ENCODE peak calls at places on chromosomes 13 and 19, in nine cellular contexts. One of them, this sample, is unnamed.

GRCh38 chr19:35224681-35225604 is 3.6 kb downstream of the FAM187B start:
- DNase-seq in epithelial cell of esophagus: no peak
- DNase-seq in AG10803: no peak
- DNase-seq in lung: peak
- DNase-seq in fibroblast of the aortic adventitia: no peak
- DNase-seq in AG04449: no peak
- DNase-seq in effector memory CD4-positive, alpha-beta T cell: no peak
- DNase-seq in thoracic aorta: no peak
- DNase-seq in Caco-2: no peak
- DNase-seq in this sample: peak

GRCh38 chr19:405138-405965 is 3.6 kb downstream of the C2CD4C start:
- DNase-seq in epithelial cell of esophagus: no peak
- DNase-seq in AG10803: no peak
- DNase-seq in lung: no peak
- DNase-seq in fibroblast of the aortic adventitia: no peak
- DNase-seq in AG04449: no peak
- DNase-seq in effector memory CD4-positive, alpha-beta T cell: no peak
- DNase-seq in thoracic aorta: no peak
- DNase-seq in Caco-2: no peak
- DNase-seq in this sample: no peak

GRCh38 chr13:27644302-27644701 is 22.6 kb downstream of the POLR1D start:
- DNase-seq in epithelial cell of esophagus: peak
- DNase-seq in AG10803: peak
- DNase-seq in lung: no peak
- DNase-seq in fibroblast of the aortic adventitia: peak
- DNase-seq in AG04449: peak
- DNase-seq in effector memory CD4-positive, alpha-beta T cell: no peak
- DNase-seq in thoracic aorta: no peak
- DNase-seq in Caco-2: no peak
- DNase-seq in this sample: no peak

GRCh38 chr13:45331123-45331619 is 9.8 kb downstream of the TPT1 start:
- DNase-seq in epithelial cell of esophagus: no peak
- DNase-seq in AG10803: no peak
- DNase-seq in lung: no peak
- DNase-seq in fibroblast of the aortic adventitia: no peak
- DNase-seq in AG04449: no peak
- DNase-seq in effector memory CD4-positive, alpha-beta T cell: no peak
- DNase-seq in thoracic aorta: no peak
- DNase-seq in Caco-2: no peak
- DNase-seq in this sample: no peak

GRCh38 chr19:39276740-39277139 is 8.5 kb downstream of the IFNL2 start:
- DNase-seq in epithelial cell of esophagus: no peak
- DNase-seq in AG10803: no peak
- DNase-seq in lung: no peak
- DNase-seq in fibroblast of the aortic adventitia: no peak
- DNase-seq in AG04449: no peak
- DNase-seq in effector memory CD4-positive, alpha-beta T cell: no peak
- DNase-seq in thoracic aorta: no peak
- DNase-seq in Caco-2: no peak
- DNase-seq in this sample: no peak

GRCh38 chr13:30998548-30999140 is 66.2 kb downstream of the TEX26 start:
- DNase-seq in epithelial cell of esophagus: peak
- DNase-seq in AG10803: peak
- DNase-seq in lung: no peak
- DNase-seq in fibroblast of the aortic adventitia: peak
- DNase-seq in AG04449: peak
- DNase-seq in effector memory CD4-positive, alpha-beta T cell: no peak
- DNase-seq in thoracic aorta: no peak
- DNase-seq in Caco-2: peak
- DNase-seq in this sample: peak

GRCh38 chr19:33767898-33768413 is 28.7 kb upstream of the KCTD15 start:
- DNase-seq in epithelial cell of esophagus: peak
- DNase-seq in AG10803: no peak
- DNase-seq in lung: no peak
- DNase-seq in fibroblast of the aortic adventitia: peak
- DNase-seq in AG04449: no peak
- DNase-seq in effector memory CD4-positive, alpha-beta T cell: no peak
- DNase-seq in thoracic aorta: no peak
- DNase-seq in Caco-2: peak
- DNase-seq in this sample: no peak

GRCh38 chr19:5804516-5805464 is at the start of gene NRTN:
- DNase-seq in epithelial cell of esophagus: no peak
- DNase-seq in AG10803: no peak
- DNase-seq in lung: no peak
- DNase-seq in fibroblast of the aortic adventitia: no peak
- DNase-seq in AG04449: no peak
- DNase-seq in effector memory CD4-positive, alpha-beta T cell: peak
- DNase-seq in thoracic aorta: no peak
- DNase-seq in Caco-2: peak
- DNase-seq in this sample: no peak

GRCh38 chr13:44649118-44649455 is 73.0 kb upstream of the TSC22D1 start:
- DNase-seq in epithelial cell of esophagus: no peak
- DNase-seq in AG10803: no peak
- DNase-seq in lung: no peak
- DNase-seq in fibroblast of the aortic adventitia: no peak
- DNase-seq in AG04449: no peak
- DNase-seq in effector memory CD4-positive, alpha-beta T cell: no peak
- DNase-seq in thoracic aorta: no peak
- DNase-seq in Caco-2: no peak
- DNase-seq in this sample: no peak

GRCh38 chr19:15643387-15643786 is 2.7 kb downstream of the CYP4F3 start:
- DNase-seq in epithelial cell of esophagus: no peak
- DNase-seq in AG10803: no peak
- DNase-seq in lung: no peak
- DNase-seq in fibroblast of the aortic adventitia: no peak
- DNase-seq in AG04449: no peak
- DNase-seq in effector memory CD4-positive, alpha-beta T cell: no peak
- DNase-seq in thoracic aorta: no peak
- DNase-seq in Caco-2: no peak
- DNase-seq in this sample: peak

GRCh38 chr13:51806571-51806970 is 2.6 kb upstream of the DHRS12 start:
- DNase-seq in epithelial cell of esophagus: peak
- DNase-seq in AG10803: peak
- DNase-seq in lung: no peak
- DNase-seq in fibroblast of the aortic adventitia: peak
- DNase-seq in AG04449: no peak
- DNase-seq in effector memory CD4-positive, alpha-beta T cell: no peak
- DNase-seq in thoracic aorta: no peak
- DNase-seq in Caco-2: no peak
- DNase-seq in this sample: no peak

GRCh38 chr13:67383358-67383757 is 153.2 kb upstream of the PCDH9 start:
- DNase-seq in epithelial cell of esophagus: peak
- DNase-seq in AG10803: no peak
- DNase-seq in lung: no peak
- DNase-seq in fibroblast of the aortic adventitia: peak
- DNase-seq in AG04449: no peak
- DNase-seq in effector memory CD4-positive, alpha-beta T cell: no peak
- DNase-seq in thoracic aorta: no peak
- DNase-seq in Caco-2: no peak
- DNase-seq in this sample: no peak

GRCh38 chr19:48400018-48400742 is 6.7 kb downstream of the GRIN2D start:
- DNase-seq in epithelial cell of esophagus: peak
- DNase-seq in AG10803: peak
- DNase-seq in lung: no peak
- DNase-seq in fibroblast of the aortic adventitia: peak
- DNase-seq in AG04449: no peak
- DNase-seq in effector memory CD4-positive, alpha-beta T cell: peak
- DNase-seq in thoracic aorta: no peak
- DNase-seq in Caco-2: peak
- DNase-seq in this sample: no peak

GRCh38 chr13:44653261-44653660 is 77.1 kb upstream of the TSC22D1 start:
- DNase-seq in epithelial cell of esophagus: peak
- DNase-seq in AG10803: peak
- DNase-seq in lung: no peak
- DNase-seq in fibroblast of the aortic adventitia: peak
- DNase-seq in AG04449: no peak
- DNase-seq in effector memory CD4-positive, alpha-beta T cell: no peak
- DNase-seq in thoracic aorta: no peak
- DNase-seq in Caco-2: no peak
- DNase-seq in this sample: no peak

GRCh38 chr19:1252818-1253513 is 4.6 kb downstream of the MIDN start:
- DNase-seq in epithelial cell of esophagus: peak
- DNase-seq in AG10803: peak
- DNase-seq in lung: peak
- DNase-seq in fibroblast of the aortic adventitia: peak
- DNase-seq in AG04449: peak
- DNase-seq in effector memory CD4-positive, alpha-beta T cell: peak
- DNase-seq in thoracic aorta: peak
- DNase-seq in Caco-2: no peak
- DNase-seq in this sample: peak

GRCh38 chr19:35901055-35901644 is 810 bp upstream of the NFKBID start:
- DNase-seq in epithelial cell of esophagus: peak
- DNase-seq in AG10803: peak
- DNase-seq in lung: no peak
- DNase-seq in fibroblast of the aortic adventitia: peak
- DNase-seq in AG04449: peak
- DNase-seq in effector memory CD4-positive, alpha-beta T cell: no peak
- DNase-seq in thoracic aorta: no peak
- DNase-seq in Caco-2: no peak
- DNase-seq in this sample: no peak

GRCh38 chr19:13506550-13506878 is 235 bp upstream of the CACNA1A start:
- DNase-seq in epithelial cell of esophagus: no peak
- DNase-seq in AG10803: peak
- DNase-seq in lung: no peak
- DNase-seq in fibroblast of the aortic adventitia: peak
- DNase-seq in AG04449: no peak
- DNase-seq in effector memory CD4-positive, alpha-beta T cell: no peak
- DNase-seq in thoracic aorta: no peak
- DNase-seq in Caco-2: no peak
- DNase-seq in this sample: no peak
- H3K4me3 ChIP-seq in epithelial cell of esophagus: no peak
- H3K4me3 ChIP-seq in AG10803: peak
- H3K4me3 ChIP-seq in lung: no peak
- H3K4me3 ChIP-seq in fibroblast of the aortic adventitia: peak
- H3K4me3 ChIP-seq in AG04449: peak
- H3K4me3 ChIP-seq in effector memory CD4-positive, alpha-beta T cell: no peak
- H3K4me3 ChIP-seq in thoracic aorta: peak
- H3K4me3 ChIP-seq in Caco-2: no peak
- H3K4me3 ChIP-seq in this sample: peak

DNA sequence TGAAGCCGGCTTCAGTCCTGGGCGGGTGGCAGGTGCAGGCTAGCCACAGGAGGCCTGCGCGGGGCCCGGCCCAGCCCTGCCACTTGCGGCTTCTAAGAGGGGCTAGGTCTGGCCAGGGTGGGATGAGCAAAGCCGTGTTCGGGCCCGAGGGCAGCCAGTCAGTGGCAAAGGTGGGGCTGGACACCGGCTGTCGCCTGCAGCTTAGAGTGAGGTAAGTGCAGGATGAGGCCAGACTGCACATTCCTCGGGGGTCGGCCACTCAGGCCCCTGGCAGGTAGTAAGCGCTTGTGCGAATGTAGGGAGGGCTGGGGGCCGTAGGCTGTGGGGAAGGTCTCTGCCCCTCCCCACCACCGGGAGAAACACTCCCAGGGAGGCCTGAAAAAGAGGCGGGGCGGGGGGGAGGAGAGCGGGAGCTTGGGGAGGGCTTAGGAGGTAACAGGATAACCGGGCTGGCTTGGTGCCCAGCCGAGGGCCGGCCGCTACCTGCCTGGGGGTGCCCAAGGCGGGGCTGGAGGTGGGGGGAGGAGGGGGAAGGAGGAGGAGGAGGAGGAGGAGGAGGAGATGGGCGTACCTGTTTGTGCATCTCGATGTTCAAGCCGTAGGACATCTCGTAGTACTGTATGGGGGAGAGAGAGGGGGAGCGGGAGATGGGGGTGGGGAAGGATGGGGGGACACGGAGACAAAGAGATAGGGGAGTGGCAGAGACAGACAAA is 6.4 kb downstream of the TLE5 start:
- DNase-seq in epithelial cell of esophagus: peak
- DNase-seq in AG10803: no peak
- DNase-seq in lung: peak
- DNase-seq in fibroblast of the aortic adventitia: no peak
- DNase-seq in AG04449: no peak
- DNase-seq in effector memory CD4-positive, alpha-beta T cell: no peak
- DNase-seq in thoracic aorta: no peak
- DNase-seq in Caco-2: no peak
- DNase-seq in this sample: no peak
- H3K4me3 ChIP-seq in epithelial cell of esophagus: peak
- H3K4me3 ChIP-seq in AG10803: no peak
- H3K4me3 ChIP-seq in lung: no peak
- H3K4me3 ChIP-seq in fibroblast of the aortic adventitia: no peak
- H3K4me3 ChIP-seq in AG04449: no peak
- H3K4me3 ChIP-seq in effector memory CD4-positive, alpha-beta T cell: no peak
- H3K4me3 ChIP-seq in thoracic aorta: no peak
- H3K4me3 ChIP-seq in Caco-2: no peak
- H3K4me3 ChIP-seq in this sample: no peak

DNA sequence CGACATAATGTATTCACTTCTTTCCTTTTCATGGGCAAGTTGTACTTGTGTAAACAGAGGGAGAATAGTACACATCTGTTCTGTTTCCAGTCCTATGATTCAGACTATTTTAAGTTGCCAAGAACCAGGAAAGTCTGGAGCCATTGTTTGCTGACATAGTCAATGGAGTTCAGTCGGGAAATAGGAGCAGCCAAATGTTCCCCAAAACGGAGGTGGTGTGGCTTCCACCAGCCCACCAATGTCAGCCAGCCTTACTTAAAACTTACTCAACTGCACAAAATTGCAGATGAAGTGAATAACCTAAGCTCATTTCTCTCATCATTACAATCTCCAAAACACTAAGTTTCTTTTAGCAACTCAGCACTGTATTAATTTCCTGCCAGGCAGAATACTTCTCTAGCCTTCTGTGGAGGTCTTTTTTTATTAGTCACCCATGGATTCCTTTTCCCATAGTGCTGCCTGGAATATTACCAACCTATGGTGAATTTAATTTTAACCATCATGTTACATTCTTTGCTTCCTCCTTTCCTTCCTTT is 22.3 kb upstream of the CSNK1A1L start:
- DNase-seq in epithelial cell of esophagus: peak
- DNase-seq in AG10803: peak
- DNase-seq in lung: no peak
- DNase-seq in fibroblast of the aortic adventitia: peak
- DNase-seq in AG04449: peak
- DNase-seq in effector memory CD4-positive, alpha-beta T cell: no peak
- DNase-seq in thoracic aorta: no peak
- DNase-seq in Caco-2: no peak
- DNase-seq in this sample: no peak
- H3K4me3 ChIP-seq in epithelial cell of esophagus: no peak
- H3K4me3 ChIP-seq in AG10803: peak
- H3K4me3 ChIP-seq in lung: no peak
- H3K4me3 ChIP-seq in fibroblast of the aortic adventitia: no peak
- H3K4me3 ChIP-seq in AG04449: no peak
- H3K4me3 ChIP-seq in effector memory CD4-positive, alpha-beta T cell: no peak
- H3K4me3 ChIP-seq in thoracic aorta: peak
- H3K4me3 ChIP-seq in Caco-2: no peak
- H3K4me3 ChIP-seq in this sample: no peak

DNA sequence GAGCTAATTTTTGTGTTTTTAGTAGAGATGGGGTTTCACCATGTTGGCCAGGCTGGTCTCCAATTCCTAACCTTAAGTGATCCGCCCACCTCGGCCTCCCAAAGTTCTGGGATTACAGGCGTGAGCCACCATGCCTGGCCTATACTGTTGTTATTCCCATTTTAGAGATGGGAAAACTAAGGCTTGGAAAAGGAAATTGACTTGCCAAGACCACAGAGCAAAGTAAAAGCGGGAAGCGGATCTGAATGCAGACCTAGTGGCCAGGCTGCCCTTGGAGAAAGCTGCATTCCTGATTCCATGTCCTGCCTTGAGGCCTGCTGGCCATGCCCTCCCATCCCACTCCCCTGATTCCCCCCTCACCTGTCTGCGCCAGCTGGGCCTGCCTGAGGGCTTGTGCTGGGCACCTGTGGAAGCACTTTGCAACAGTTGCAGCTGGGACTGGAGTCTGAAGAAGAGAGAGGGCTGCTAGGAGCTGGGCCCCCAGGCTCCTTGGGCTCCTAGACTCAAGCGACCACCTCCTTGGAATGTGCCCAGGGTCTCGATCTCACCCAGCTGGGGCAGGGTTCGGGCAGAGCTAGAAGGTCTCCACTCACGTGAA is 5.7 kb downstream of the PALM3 start:
- DNase-seq in epithelial cell of esophagus: no peak
- DNase-seq in AG10803: no peak
- DNase-seq in lung: no peak
- DNase-seq in fibroblast of the aortic adventitia: no peak
- DNase-seq in AG04449: no peak
- DNase-seq in effector memory CD4-positive, alpha-beta T cell: no peak
- DNase-seq in thoracic aorta: no peak
- DNase-seq in Caco-2: no peak
- DNase-seq in this sample: no peak
- H3K4me3 ChIP-seq in epithelial cell of esophagus: no peak
- H3K4me3 ChIP-seq in AG10803: no peak
- H3K4me3 ChIP-seq in lung: no peak
- H3K4me3 ChIP-seq in fibroblast of the aortic adventitia: no peak
- H3K4me3 ChIP-seq in AG04449: no peak
- H3K4me3 ChIP-seq in effector memory CD4-positive, alpha-beta T cell: no peak
- H3K4me3 ChIP-seq in thoracic aorta: no peak
- H3K4me3 ChIP-seq in Caco-2: no peak
- H3K4me3 ChIP-seq in this sample: no peak